ENCODE peak calls at places on chromosomes 7 and 10, in ten cellular contexts. V is HepG2, X is suprapubic skin, H is tibial nerve, O is A549, S is ovary, K is H1, G is stomach, C is transverse colon, F is K562. B is an unnamed sample.

GRCh38 chr10:90394306-90394705 is 463.5 kb downstream of the HTR7 start:
- DNase-seq in V (no peak), X (no peak), H (no peak), O (no peak), S (no peak), K (no peak), G (no peak), C (no peak), F (no peak), B (no peak)

GRCh38 chr10:128712661-128713060 is 586.4 kb upstream of the MKI67 start:
- DNase-seq in V (no peak), X (no peak), H (no peak), O (no peak), S (no peak), K (no peak), G (no peak), C (no peak), F (no peak), B (no peak)

GRCh38 chr7:84232653-84233052 is 38.1 kb upstream of the SEMA3A start:
- DNase-seq in V (no peak), X (no peak), H (no peak), O (peak), S (no peak), K (no peak), G (no peak), C (no peak), F (no peak), B (no peak)

GRCh38 chr10:18666810-18667209 is 7.6 kb downstream of the ARL5B start:
- DNase-seq in V (peak), X (no peak), H (no peak), O (peak), S (no peak), K (no peak), G (no peak), C (no peak), F (no peak), B (no peak)

GRCh38 chr7:37031571-37032257 is 307.4 kb upstream of the AOAH start:
- DNase-seq in V (peak), X (peak), H (peak), O (peak), S (peak), K (peak), G (peak), C (peak), F (peak), B (peak)

GRCh38 chr10:86439544-86439943 is 72.9 kb upstream of the GRID1 start:
- DNase-seq in V (peak), X (peak), H (peak), O (peak), S (no peak), K (no peak), G (peak), C (peak), F (peak), B (peak)

GRCh38 chr7:119665791-119666190 is 607.2 kb upstream of the KCND2 start:
- DNase-seq in V (no peak), X (no peak), H (no peak), O (no peak), S (no peak), K (no peak), G (no peak), C (no peak), F (no peak), B (no peak)

GRCh38 chr7:16431646-16432424 is 10.5 kb upstream of the CRPPA start:
- DNase-seq in V (peak), X (no peak), H (no peak), O (peak), S (no peak), K (no peak), G (peak), C (peak), F (peak), B (no peak)

GRCh38 chr7:128253701-128254100 is 12.6 kb downstream of the LEP start:
- DNase-seq in V (no peak), X (no peak), H (no peak), O (no peak), S (no peak), K (no peak), G (no peak), C (no peak), F (no peak), B (no peak)

GRCh38 chr10:107649249-107649648 is 484.7 kb upstream of the SORCS1 start:
- DNase-seq in V (no peak), X (no peak), H (no peak), O (no peak), S (no peak), K (no peak), G (no peak), C (no peak), F (no peak), B (no peak)
- TF ChIP-seq EP300 in V (no peak), X (no peak), H (no peak), O (no peak), S (no peak), K (no peak), G (no peak), C (no peak), F (no peak), B (no peak)

DNA sequence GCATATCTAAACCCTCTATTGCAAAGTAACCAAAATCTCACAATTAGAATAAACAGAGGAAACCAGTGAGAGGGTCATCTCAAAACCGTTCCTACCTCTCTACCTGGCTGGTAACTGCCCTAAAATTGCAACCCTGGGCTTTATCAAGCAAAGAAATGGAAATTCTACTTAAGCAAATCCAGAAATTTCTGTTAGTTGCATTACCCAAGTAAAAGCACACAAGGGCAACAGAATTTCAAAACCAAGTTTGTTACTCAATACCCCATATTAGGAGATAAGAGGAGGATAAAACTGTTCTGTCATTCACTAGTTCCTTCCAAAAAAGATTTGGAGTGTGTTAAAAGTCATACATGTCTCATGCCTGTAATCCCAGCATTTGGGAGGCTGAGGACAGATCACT is 195.3 kb downstream of the FAM107B start:
- DNase-seq in V (peak), X (no peak), H (no peak), O (no peak), S (no peak), K (no peak), G (no peak), C (no peak), F (no peak), B (no peak)
- H3K4me3 ChIP-seq in V (peak), X (no peak), H (no peak), O (peak), S (no peak), K (no peak), G (no peak), C (no peak), F (no peak), B (no peak)

GRCh38 chr10:49205206-49205605 is 17.0 kb upstream of the TMEM273 start:
- DNase-seq in V (no peak), X (no peak), H (no peak), O (no peak), S (no peak), K (no peak), G (no peak), C (no peak), F (no peak), B (no peak)

GRCh38 chr10:49204119-49204518 is 15.9 kb upstream of the TMEM273 start:
- DNase-seq in V (no peak), X (no peak), H (no peak), O (no peak), S (no peak), K (no peak), G (no peak), C (no peak), F (no peak), B (no peak)

GRCh38 chr10:49207113-49207512 is 18.9 kb upstream of the TMEM273 start:
- DNase-seq in V (no peak), X (no peak), H (no peak), O (no peak), S (no peak), K (no peak), G (no peak), C (no peak), F (no peak), B (no peak)

GRCh38 chr10:49208996-49209395 is 20.8 kb upstream of the TMEM273 start:
- DNase-seq in V (no peak), X (no peak), H (no peak), O (no peak), S (no peak), K (no peak), G (no peak), C (no peak), F (no peak), B (no peak)

GRCh38 chr10:49207936-49208482 is 19.8 kb upstream of the TMEM273 start:
- DNase-seq in V (no peak), X (no peak), H (no peak), O (no peak), S (no peak), K (no peak), G (no peak), C (no peak), F (no peak), B (no peak)
- TF ChIP-seq EP300 in V (no peak), X (no peak), H (no peak), O (no peak), S (no peak), K (no peak), G (no peak), C (no peak), F (no peak), B (no peak)

GRCh38 chr10:117134084-117135025 is 3.7 kb downstream of the VAX1 start:
- DNase-seq in V (no peak), X (no peak), H (no peak), O (no peak), S (no peak), K (no peak), G (no peak), C (no peak), F (no peak), B (no peak)
- H3K4me3 ChIP-seq in V (no peak), X (peak), H (peak), O (no peak), S (no peak), K (peak), G (peak), C (no peak), F (no peak), B (no peak)

DNA sequence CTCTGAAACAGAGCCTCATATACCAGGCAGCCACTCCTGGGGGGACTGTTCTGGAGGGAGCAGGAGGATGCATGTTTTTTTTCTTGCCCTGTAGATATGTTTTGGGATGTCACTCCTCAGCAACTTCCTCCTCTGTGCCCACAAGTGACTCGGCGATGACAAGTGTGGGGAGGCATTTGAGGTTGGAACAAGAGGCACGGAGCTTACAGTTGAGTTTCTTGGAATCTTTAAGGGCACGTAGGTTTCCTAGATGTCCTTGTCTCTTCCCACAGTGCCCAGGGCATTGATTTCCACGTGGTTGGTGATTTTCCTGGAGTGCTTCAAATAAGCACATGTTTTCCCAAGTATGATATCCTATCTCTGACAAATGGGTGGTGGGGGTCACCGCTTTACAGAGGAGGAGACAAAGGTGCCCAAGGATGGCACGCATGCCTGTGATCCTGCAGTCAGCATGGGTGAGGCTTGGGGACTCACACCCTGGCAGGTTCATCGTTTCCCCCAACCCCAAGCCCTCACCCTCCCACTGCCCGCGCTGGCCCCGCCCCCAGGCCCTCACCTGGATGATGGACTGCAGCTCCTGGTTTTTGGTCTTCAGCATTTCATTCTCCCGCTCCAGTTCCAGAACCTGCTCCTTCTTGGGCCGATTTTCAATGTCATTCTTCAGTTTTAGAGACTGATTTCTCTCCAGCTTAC is 95.2 kb upstream of the GNA12 start:
- DNase-seq in V (no peak), X (peak), H (no peak), O (no peak), S (no peak), K (no peak), G (no peak), C (no peak), F (no peak), B (peak)
- TF ChIP-seq EP300 in V (no peak), X (no peak), H (no peak), O (no peak), S (no peak), K (no peak), G (no peak), C (no peak), F (no peak), B (no peak)

DNA sequence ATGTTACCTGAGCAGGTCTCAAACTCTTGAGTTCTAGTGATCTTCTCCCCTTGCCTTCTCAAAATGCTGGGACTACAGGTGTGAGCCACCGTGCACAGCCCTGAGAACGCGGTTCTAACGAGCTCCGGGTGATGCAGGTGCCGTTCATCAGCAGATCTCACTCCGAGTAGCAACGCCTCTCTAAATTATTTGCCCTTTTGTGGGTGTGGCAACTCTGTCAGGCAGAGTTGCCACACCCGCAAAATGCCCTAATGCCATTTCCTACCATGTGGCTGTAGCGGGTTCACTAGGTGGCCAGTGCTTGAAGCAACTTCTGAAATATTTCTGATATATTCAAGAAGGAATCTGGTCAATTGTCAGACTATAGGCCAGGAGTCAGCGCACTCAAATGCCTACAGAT is 62.9 kb upstream of the NMT2 start:
- DNase-seq in V (no peak), X (no peak), H (no peak), O (no peak), S (no peak), K (no peak), G (no peak), C (no peak), F (no peak), B (no peak)
- H3K4me3 ChIP-seq in V (no peak), X (no peak), H (no peak), O (no peak), S (no peak), K (no peak), G (no peak), C (no peak), F (no peak), B (no peak)

GRCh38 chr7:155255660-155256059 is 42.0 kb upstream of the INSIG1 start:
- DNase-seq in V (no peak), X (no peak), H (no peak), O (no peak), S (no peak), K (no peak), G (no peak), C (no peak), F (no peak), B (no peak)

GRCh38 chr7:155256081-155256760 is 41.5 kb upstream of the INSIG1 start:
- DNase-seq in V (no peak), X (no peak), H (no peak), O (no peak), S (no peak), K (no peak), G (no peak), C (no peak), F (no peak), B (no peak)

GRCh38 chr7:155256761-155257481 is 40.8 kb upstream of the INSIG1 start:
- DNase-seq in V (no peak), X (no peak), H (no peak), O (no peak), S (no peak), K (no peak), G (no peak), C (no peak), F (no peak), B (no peak)

GRCh38 chr7:155258233-155258575 is 39.5 kb upstream of the INSIG1 start:
- DNase-seq in V (no peak), X (no peak), H (no peak), O (peak), S (no peak), K (no peak), G (no peak), C (no peak), F (no peak), B (no peak)

DNA sequence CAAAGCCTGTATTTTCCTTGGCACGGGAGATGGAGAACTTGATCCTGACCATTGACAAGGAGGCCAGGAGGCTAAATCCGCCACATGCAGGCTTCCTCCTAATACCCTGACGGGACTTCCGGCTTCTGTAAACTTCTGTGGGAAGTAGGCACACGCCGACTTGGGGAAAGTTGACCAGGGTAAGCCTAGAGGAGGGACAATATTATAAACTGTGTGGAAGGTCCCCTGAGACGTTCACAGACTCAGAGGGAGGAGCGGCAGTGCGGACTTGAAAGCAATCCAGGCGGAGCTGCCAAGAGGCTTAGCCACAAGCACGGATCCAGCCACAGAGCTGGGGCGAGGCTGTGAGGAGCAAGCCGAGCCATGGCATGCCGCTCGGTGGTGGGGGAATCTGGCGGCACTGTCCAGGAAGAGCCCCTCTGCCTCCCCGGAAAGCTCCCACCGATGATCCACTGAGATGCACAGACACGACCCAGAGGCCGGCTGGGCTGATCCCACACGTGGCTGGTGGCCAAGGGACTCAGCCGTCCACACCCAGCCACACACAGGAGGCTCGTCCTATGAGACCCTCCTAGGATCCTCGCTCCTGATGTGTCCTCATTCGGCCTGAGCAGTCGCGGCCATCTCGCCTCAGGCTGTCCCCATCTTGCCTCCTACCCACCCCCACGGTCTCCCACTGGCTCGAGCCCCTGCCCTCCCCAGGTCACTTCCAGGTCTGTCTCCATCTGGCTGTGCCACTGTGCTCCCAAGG is 40.0 kb upstream of the INSIG1 start:
- DNase-seq in V (no peak), X (peak), H (peak), O (no peak), S (peak), K (no peak), G (peak), C (peak), F (no peak), B (peak)
- TF ChIP-seq EP300 in V (no peak), X (no peak), H (no peak), O (no peak), S (no peak), K (no peak), G (no peak), C (no peak), F (no peak), B (no peak)

GRCh38 chr7:6228363-6228762 is 44.1 kb downstream of the CYTH3 start:
- DNase-seq in V (no peak), X (no peak), H (no peak), O (no peak), S (peak), K (no peak), G (no peak), C (no peak), F (peak), B (no peak)

GRCh38 chr7:6228865-6229264 is 43.6 kb downstream of the CYTH3 start:
- DNase-seq in V (no peak), X (no peak), H (no peak), O (no peak), S (no peak), K (no peak), G (no peak), C (no peak), F (peak), B (no peak)

GRCh38 chr7:6221340-6222319 is 50.8 kb downstream of the CYTH3 start:
- DNase-seq in V (no peak), X (no peak), H (no peak), O (peak), S (no peak), K (no peak), G (no peak), C (no peak), F (peak), B (no peak)

GRCh38 chr7:6227294-6227846 is 45.1 kb downstream of the CYTH3 start:
- DNase-seq in V (no peak), X (no peak), H (no peak), O (no peak), S (no peak), K (no peak), G (no peak), C (no peak), F (no peak), B (no peak)

GRCh38 chr7:6226194-6226799 is 46.1 kb downstream of the CYTH3 start:
- DNase-seq in V (no peak), X (no peak), H (no peak), O (peak), S (no peak), K (no peak), G (no peak), C (no peak), F (no peak), B (no peak)
- H3K4me3 ChIP-seq in V (no peak), X (no peak), H (no peak), O (no peak), S (no peak), K (no peak), G (no peak), C (no peak), F (no peak), B (no peak)

DNA sequence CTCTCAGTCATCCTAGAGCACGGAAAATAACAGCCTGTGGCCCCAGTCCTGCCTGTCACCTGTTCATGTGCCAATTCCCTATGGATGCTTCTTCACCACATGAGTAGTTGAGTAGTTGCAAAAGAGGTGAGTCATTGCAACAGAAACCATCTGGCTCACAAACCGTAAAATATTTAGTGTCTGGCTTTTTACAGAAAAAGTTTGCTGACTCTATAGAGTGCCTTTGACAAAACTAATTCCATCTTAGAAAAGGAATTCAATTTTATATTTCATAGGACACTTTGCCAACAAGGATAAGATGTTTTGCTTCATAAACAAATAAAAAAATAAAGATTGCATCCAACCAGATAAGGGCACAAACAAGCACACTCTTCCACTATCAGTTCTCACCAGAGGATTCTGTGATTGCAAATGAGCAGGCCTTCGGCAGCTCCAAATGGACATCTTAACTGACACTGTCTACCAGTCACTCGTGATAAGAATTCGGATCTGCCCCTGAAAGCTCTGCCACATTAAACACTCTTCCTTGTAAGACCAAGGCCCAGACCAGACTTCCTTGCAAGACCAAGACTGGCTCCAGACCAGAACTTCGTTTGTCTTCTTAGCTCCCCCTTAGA is 242.7 kb upstream of the SEMA3C start:
- DNase-seq in V (peak), X (no peak), H (no peak), O (peak), S (no peak), K (no peak), G (no peak), C (no peak), F (peak), B (peak)
- TF ChIP-seq EP300 in V (no peak), X (no peak), H (no peak), O (peak), S (no peak), K (no peak), G (no peak), C (no peak), F (peak), B (no peak)